ENCODE peak calls at places on chromosomes 5 and 9, in nine cellular contexts. One of them, this sample, is unnamed.

GRCh38 chr5:53362521-53362941 is 117.9 kb upstream of the FST start:
- DNase-seq in HS-5: peak; percentile 100
- DNase-seq in mucosa of descending colon: no peak
- DNase-seq in stimulated activated CD4-positive, alpha-beta T cell treated with anti-CD3 and anti-CD28 coated beads, Interleukin-12 subunit alpha, Interleukin-12 subunit beta, amount 100 ng/mL, for 24 hours: no peak
- DNase-seq in KBM-7: no peak
- DNase-seq in DMS79 treated with DMSO at 0.1 percent for 48 hours: no peak
- DNase-seq in GM13976: no peak
- DNase-seq in AG08395: peak; percentile 86
- DNase-seq in AG09309: peak; percentile 99
- DNase-seq in this sample: no peak

GRCh38 chr5:95042040-95042439 is 242.9 kb downstream of the MCTP1 start:
- DNase-seq in AG08395: no peak
- DNase-seq in AG09309: no peak
- DNase-seq in HS-5: no peak
- DNase-seq in DMS79 treated with DMSO at 0.1 percent for 48 hours: peak; percentile 22
- DNase-seq in KBM-7: no peak
- DNase-seq in GM13976: no peak
- DNase-seq in stimulated activated CD4-positive, alpha-beta T cell treated with anti-CD3 and anti-CD28 coated beads, Interleukin-12 subunit alpha, Interleukin-12 subunit beta, amount 100 ng/mL, for 24 hours: no peak
- DNase-seq in mucosa of descending colon: no peak
- DNase-seq in this sample: no peak

GRCh38 chr9:89594811-89595550 is 9.8 kb upstream of the GADD45G start:
- DNase-seq in stimulated activated CD4-positive, alpha-beta T cell treated with anti-CD3 and anti-CD28 coated beads, Interleukin-12 subunit alpha, Interleukin-12 subunit beta, amount 100 ng/mL, for 24 hours: no peak
- DNase-seq in DMS79 treated with DMSO at 0.1 percent for 48 hours: no peak
- DNase-seq in mucosa of descending colon: no peak
- DNase-seq in GM13976: no peak
- DNase-seq in AG09309: no peak
- DNase-seq in KBM-7: no peak
- DNase-seq in HS-5: no peak
- DNase-seq in AG08395: no peak
- DNase-seq in this sample: no peak

GRCh38 chr5:159071382-159071781 is 28.3 kb downstream of the EBF1 start:
- DNase-seq in AG08395: no peak
- DNase-seq in GM13976: no peak
- DNase-seq in HS-5: no peak
- DNase-seq in KBM-7: no peak
- DNase-seq in stimulated activated CD4-positive, alpha-beta T cell treated with anti-CD3 and anti-CD28 coated beads, Interleukin-12 subunit alpha, Interleukin-12 subunit beta, amount 100 ng/mL, for 24 hours: no peak
- DNase-seq in mucosa of descending colon: no peak
- DNase-seq in AG09309: no peak
- DNase-seq in DMS79 treated with DMSO at 0.1 percent for 48 hours: peak; percentile 87
- DNase-seq in this sample: no peak

GRCh38 chr9:534886-535285 is 306.6 kb upstream of the DMRT1 start:
- DNase-seq in DMS79 treated with DMSO at 0.1 percent for 48 hours: peak; percentile 9
- DNase-seq in mucosa of descending colon: no peak
- DNase-seq in GM13976: no peak
- DNase-seq in AG08395: no peak
- DNase-seq in HS-5: no peak
- DNase-seq in stimulated activated CD4-positive, alpha-beta T cell treated with anti-CD3 and anti-CD28 coated beads, Interleukin-12 subunit alpha, Interleukin-12 subunit beta, amount 100 ng/mL, for 24 hours: no peak
- DNase-seq in AG09309: no peak
- DNase-seq in KBM-7: no peak
- DNase-seq in this sample: no peak

GRCh38 chr5:180353226-180353962 is at the start of gene GFPT2:
- DNase-seq in DMS79 treated with DMSO at 0.1 percent for 48 hours: peak; percentile 15
- DNase-seq in AG08395: peak; percentile 99
- DNase-seq in mucosa of descending colon: peak; percentile 81
- DNase-seq in HS-5: no peak
- DNase-seq in GM13976: peak; percentile 93
- DNase-seq in KBM-7: peak; percentile 66
- DNase-seq in stimulated activated CD4-positive, alpha-beta T cell treated with anti-CD3 and anti-CD28 coated beads, Interleukin-12 subunit alpha, Interleukin-12 subunit beta, amount 100 ng/mL, for 24 hours: peak; percentile 50
- DNase-seq in AG09309: no peak
- DNase-seq in this sample: peak; percentile 59

GRCh38 chr9:133425049-133425632 is 3.0 kb downstream of the ADAMTS13 start:
- DNase-seq in mucosa of descending colon: no peak
- DNase-seq in stimulated activated CD4-positive, alpha-beta T cell treated with anti-CD3 and anti-CD28 coated beads, Interleukin-12 subunit alpha, Interleukin-12 subunit beta, amount 100 ng/mL, for 24 hours: no peak
- DNase-seq in HS-5: no peak
- DNase-seq in DMS79 treated with DMSO at 0.1 percent for 48 hours: no peak
- DNase-seq in AG09309: no peak
- DNase-seq in KBM-7: no peak
- DNase-seq in AG08395: no peak
- DNase-seq in GM13976: no peak
- DNase-seq in this sample: no peak

GRCh38 chr9:110952018-110952864 is 86.0 kb downstream of the LPAR1 start:
- DNase-seq in mucosa of descending colon: no peak
- DNase-seq in stimulated activated CD4-positive, alpha-beta T cell treated with anti-CD3 and anti-CD28 coated beads, Interleukin-12 subunit alpha, Interleukin-12 subunit beta, amount 100 ng/mL, for 24 hours: no peak
- DNase-seq in AG08395: no peak
- DNase-seq in GM13976: no peak
- DNase-seq in KBM-7: no peak
- DNase-seq in HS-5: no peak
- DNase-seq in AG09309: no peak
- DNase-seq in DMS79 treated with DMSO at 0.1 percent for 48 hours: no peak
- DNase-seq in this sample: no peak

GRCh38 chr9:69811329-69811989 is 9.2 kb upstream of the CFAP95 start:
- DNase-seq in KBM-7: peak; percentile 91
- DNase-seq in AG09309: no peak
- DNase-seq in GM13976: no peak
- DNase-seq in HS-5: no peak
- DNase-seq in AG08395: no peak
- DNase-seq in stimulated activated CD4-positive, alpha-beta T cell treated with anti-CD3 and anti-CD28 coated beads, Interleukin-12 subunit alpha, Interleukin-12 subunit beta, amount 100 ng/mL, for 24 hours: no peak
- DNase-seq in mucosa of descending colon: no peak
- DNase-seq in DMS79 treated with DMSO at 0.1 percent for 48 hours: no peak
- DNase-seq in this sample: no peak

GRCh38 chr5:77066823-77067442 is 20.2 kb downstream of the ZBED3 start:
- DNase-seq in AG09309: peak; percentile 34
- DNase-seq in mucosa of descending colon: no peak
- DNase-seq in AG08395: peak; percentile 72
- DNase-seq in KBM-7: no peak
- DNase-seq in stimulated activated CD4-positive, alpha-beta T cell treated with anti-CD3 and anti-CD28 coated beads, Interleukin-12 subunit alpha, Interleukin-12 subunit beta, amount 100 ng/mL, for 24 hours: no peak
- DNase-seq in HS-5: peak; percentile 51
- DNase-seq in GM13976: no peak
- DNase-seq in DMS79 treated with DMSO at 0.1 percent for 48 hours: no peak
- DNase-seq in this sample: no peak

This sample was measured in progenitor cell of endocrine pancreas.